ENCODE peak calls at places on chromosomes 12 and 14, in ten cellular contexts. C, O, P, W, Z, I, S, A, M and Y are unnamed samples.

GRCh38 chr14:35986219-35986573 is 160.1 kb downstream of the BRMS1L start:
- DNase-seq in W (no peak), P (no peak), C (no peak), S (no peak), Z (no peak), O (no peak), M (no peak), I (no peak), A (no peak), Y (no peak)

GRCh38 chr14:75837151-75837787 is 144.5 kb downstream of the TGFB3 start:
- DNase-seq in O (no peak), A (no peak), M (no peak), S (no peak), Z (no peak), P (no peak), I (no peak), W (no peak), C (peak; percentile 17), Y (no peak)

GRCh38 chr14:30058401-30058800 is 130.8 kb upstream of the PRKD1 start:
- DNase-seq in I (no peak), Z (no peak), S (no peak), M (no peak), O (no peak), A (no peak), P (no peak), C (no peak), W (no peak), Y (no peak)

GRCh38 chr14:87873741-87874140 is 119.2 kb downstream of the GALC start:
- DNase-seq in S (no peak), C (no peak), I (no peak), P (no peak), O (no peak), Z (no peak), M (no peak), A (no peak), W (no peak), Y (no peak)

GRCh38 chr12:52741378-52742195 is 35.6 kb downstream of the KRT76 start:
- DNase-seq in I (peak; percentile 54), Z (peak; percentile 26), P (peak; percentile 61), W (peak; percentile 26), C (peak; percentile 51), S (peak; percentile 72), M (peak; percentile 20), A (peak; percentile 22), O (no peak), Y (peak; percentile 84)

GRCh38 chr12:130013771-130014484 is 110.1 kb upstream of the TMEM132D start:
- DNase-seq in P (no peak), I (no peak), Z (no peak), C (no peak), S (peak; percentile 46), A (peak; percentile 24), O (no peak), M (no peak), W (no peak), Y (no peak)

GRCh38 chr14:101363880-101364391 is 197.4 kb upstream of the DIO3 start:
- DNase-seq in A (no peak), C (no peak), I (no peak), M (no peak), P (no peak), W (no peak), Z (no peak), O (no peak), S (no peak), Y (no peak)

GRCh38 chr12:57735952-57736742 is 2.4 kb downstream of the AGAP2 start:
- DNase-seq in S (no peak), I (peak; percentile 61), O (peak; percentile 66), W (no peak), Z (peak; percentile 43), M (no peak), C (peak; percentile 54), P (no peak), A (peak; percentile 66), Y (no peak)

GRCh38 chr14:26917086-26917485 is 319.3 kb upstream of the NOVA1 start:
- DNase-seq in P (no peak), O (no peak), I (no peak), Z (no peak), S (no peak), M (no peak), A (no peak), W (no peak), C (peak; percentile 37), Y (no peak)

GRCh38 chr14:55505846-55506245 is 65.4 kb upstream of the TBPL2 start:
- DNase-seq in S (no peak), P (no peak), W (no peak), I (no peak), M (no peak), Z (no peak), C (no peak), O (no peak), A (no peak), Y (no peak)

GRCh38 chr12:108814462-108815211 is 42.7 kb downstream of the SSH1 start:
- DNase-seq in W (no peak), Z (no peak), O (no peak), I (no peak), P (no peak), A (no peak), M (peak; percentile 96), S (peak; percentile 54), C (no peak), Y (no peak)

GRCh38 chr14:90522585-90523191 is 125.9 kb downstream of the CALM1 start:
- DNase-seq in O (peak; percentile 79), C (no peak), P (peak; percentile 75), S (peak; percentile 72), Z (peak; percentile 89), M (no peak), A (peak; percentile 81), W (no peak), I (no peak), Y (no peak)

GRCh38 chr14:81727243-81727642 is 193.6 kb upstream of the SEL1L start:
- DNase-seq in Z (no peak), M (no peak), A (no peak), S (peak; percentile 14), C (no peak), W (no peak), P (no peak), I (no peak), O (no peak), Y (no peak)

GRCh38 chr14:69013943-69014782 is 35.1 kb upstream of the ACTN1 start:
- DNase-seq in I (peak; percentile 42), P (peak; percentile 95), S (peak; percentile 83), Z (no peak), W (no peak), C (peak; percentile 90), M (no peak), O (peak; percentile 93), A (no peak), Y (peak; percentile 92)

GRCh38 chr12:28963554-28963953 is 185.5 kb upstream of the FAR2 start:
- DNase-seq in A (no peak), O (no peak), M (no peak), W (no peak), P (no peak), I (no peak), Z (no peak), S (no peak), C (peak; percentile 37), Y (no peak)

GRCh38 chr12:89663577-89664357 is 44.9 kb downstream of the ATP2B1 start:
- DNase-seq in A (no peak), P (no peak), C (peak; percentile 22), I (no peak), O (no peak), W (no peak), S (no peak), Z (no peak), M (peak; percentile 19), Y (no peak)

GRCh38 chr12:32754101-32754500 is 1.6 kb downstream of the YARS2 start:
- DNase-seq in Z (no peak), M (no peak), C (no peak), S (no peak), I (no peak), W (no peak), O (no peak), P (no peak), A (no peak), Y (no peak)

GRCh38 chr14:90398315-90398811 is 1.5 kb downstream of the CALM1 start:
- DNase-seq in O (peak; percentile 89), S (peak; percentile 71), I (no peak), C (peak; percentile 54), M (no peak), W (peak; percentile 76), A (no peak), P (peak; percentile 66), Z (no peak), Y (peak; percentile 63)

GRCh38 chr14:94051115-94051514 is 25.0 kb downstream of the OTUB2 start:
- DNase-seq in A (peak; percentile 82), Z (peak; percentile 38), O (no peak), M (no peak), I (no peak), C (peak; percentile 23), P (no peak), S (peak; percentile 86), W (no peak), Y (peak; percentile 61)

GRCh38 chr14:64503434-64504309 is at the start of gene ZBTB25:
- DNase-seq in P (peak; percentile 94), O (peak; percentile 97), C (peak; percentile 95), M (peak; percentile 72), Z (peak; percentile 89), I (peak; percentile 91), W (peak; percentile 99), S (peak; percentile 97), A (peak; percentile 93), Y (peak; percentile 96)
- H3K4me1 ChIP-seq in P (peaks cover 55% of the 10 kb centered on the region), O (peaks cover 70% of the 10 kb centered on the region), C (peaks cover 11% of the 10 kb centered on the region), M (peaks cover 30% of the 10 kb centered on the region), Z (peaks cover 12% of the 10 kb centered on the region), I (peaks cover 10% of the 10 kb centered on the region), W (peaks cover 57% of the 10 kb centered on the region), S (peaks cover 11% of the 10 kb centered on the region), A (peaks cover 10% of the 10 kb centered on the region), Y (peaks cover 56% of the 10 kb centered on the region)

GRCh38 chr14:59356783-59357182 is 108.4 kb downstream of the GPR135 start:
- DNase-seq in I (no peak), W (no peak), A (no peak), Z (no peak), M (no peak), C (no peak), S (no peak), P (no peak), O (no peak), Y (no peak)
- H3K4me1 ChIP-seq in I (peaks cover 8% of the 10 kb centered on the region), W (no peaks in the 10 kb centered on the region), A (peaks cover 9% of the 10 kb centered on the region), Z (peaks cover 20% of the 10 kb centered on the region), M (peaks cover 55% of the 10 kb centered on the region), C (peaks cover 2% of the 10 kb centered on the region), S (peaks cover 8% of the 10 kb centered on the region), P (peaks cover 41% of the 10 kb centered on the region), O (peaks cover 43% of the 10 kb centered on the region), Y (peaks cover 16% of the 10 kb centered on the region)

GRCh38 chr12:104222981-104223380 is 7.4 kb downstream of the TXNRD1 start:
- DNase-seq in C (no peak), I (no peak), A (no peak), P (no peak), W (no peak), Z (no peak), O (no peak), M (no peak), S (no peak), Y (no peak)
- H3K4me1 ChIP-seq in C (peaks cover 5% of the 10 kb centered on the region), I (no peaks in the 10 kb centered on the region), A (peaks cover 5% of the 10 kb centered on the region), P (peaks cover 27% of the 10 kb centered on the region), W (peaks cover 7% of the 10 kb centered on the region), Z (no peaks in the 10 kb centered on the region), O (peaks cover 21% of the 10 kb centered on the region), M (peaks cover 27% of the 10 kb centered on the region), S (peaks cover 9% of the 10 kb centered on the region), Y (peaks cover 14% of the 10 kb centered on the region)

DNA sequence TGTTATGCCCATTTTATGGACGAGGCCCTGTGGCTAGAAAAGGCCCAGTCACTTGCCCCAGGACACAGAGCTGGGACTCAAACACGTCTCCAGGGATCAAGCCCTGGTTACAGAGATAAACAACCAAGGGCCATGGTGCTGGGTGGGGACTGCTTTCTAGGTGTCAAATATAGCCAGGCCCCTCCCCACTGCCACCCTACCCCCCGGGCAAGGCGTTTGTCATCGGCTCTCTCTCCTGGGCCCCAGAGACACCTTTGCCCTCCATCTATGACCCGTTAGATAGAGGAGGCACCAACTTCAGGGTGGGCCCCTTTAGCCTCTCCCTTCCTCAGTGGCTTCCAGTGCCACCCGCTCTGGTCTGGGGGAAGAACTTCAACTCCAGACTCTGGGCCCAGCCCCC is 18.0 kb downstream of the LTBP2 start:
- DNase-seq in A (no peak), W (no peak), S (peak; percentile 44), M (no peak), Z (no peak), C (no peak), P (no peak), I (no peak), O (peak; percentile 46), Y (no peak)
- H3K4me1 ChIP-seq in A (peaks cover 55% of the 10 kb centered on the region), W (no peaks in the 10 kb centered on the region), S (peaks cover 27% of the 10 kb centered on the region), M (peaks cover 26% of the 10 kb centered on the region), Z (peaks cover 28% of the 10 kb centered on the region), C (peaks cover 31% of the 10 kb centered on the region), P (peaks cover 76% of the 10 kb centered on the region), I (peaks cover 42% of the 10 kb centered on the region), O (peaks cover 53% of the 10 kb centered on the region), Y (peaks cover 2% of the 10 kb centered on the region)